ENCODE peak calls at places on chromosomes 16 and 17, in five cellular contexts. One of them, this sample, is unnamed.

GRCh38 chr17:79664925-79665738 is 54.3 kb upstream of the RBFOX3 start:
- DNase-seq in GM12891: no peak
- DNase-seq in HepG2: no peak
- DNase-seq in K562: no peak
- DNase-seq in H1: no peak
- DNase-seq in this sample: no peak

GRCh38 chr16:46427340-46428107 is 193.7 kb downstream of the SHCBP1 start:
- DNase-seq in H1: no peak
- DNase-seq in HepG2: no peak
- DNase-seq in GM12891: no peak
- DNase-seq in K562: peak
- DNase-seq in this sample: no peak

GRCh38 chr17:41511130-41511529 is 5.7 kb upstream of the KRT13 start:
- DNase-seq in GM12891: no peak
- DNase-seq in K562: peak
- DNase-seq in HepG2: no peak
- DNase-seq in H1: no peak
- DNase-seq in this sample: no peak

GRCh38 chr17:67126983-67127382 is 82.6 kb downstream of the CACNG1 start:
- DNase-seq in H1: no peak
- DNase-seq in GM12891: no peak
- DNase-seq in K562: no peak
- DNase-seq in HepG2: no peak
- DNase-seq in this sample: no peak

GRCh38 chr17:74431568-74432483 is at the start of gene GPRC5C:
- DNase-seq in HepG2: peak
- DNase-seq in H1: peak
- DNase-seq in K562: peak
- DNase-seq in GM12891: peak
- DNase-seq in this sample: no peak

GRCh38 chr16:49400611-49401010 is 27.0 kb downstream of the C16orf78 start:
- DNase-seq in K562: no peak
- DNase-seq in HepG2: no peak
- DNase-seq in H1: no peak
- DNase-seq in GM12891: no peak
- DNase-seq in this sample: no peak

GRCh38 chr17:65434251-65434650 is 127.2 kb downstream of the AXIN2 start:
- DNase-seq in K562: no peak
- DNase-seq in GM12891: no peak
- DNase-seq in HepG2: no peak
- DNase-seq in H1: no peak
- DNase-seq in this sample: no peak

GRCh38 chr16:89050868-89051311 is 42.8 kb upstream of the ACSF3 start:
- DNase-seq in H1: no peak
- DNase-seq in HepG2: no peak
- DNase-seq in K562: no peak
- DNase-seq in GM12891: no peak
- DNase-seq in this sample: no peak

GRCh38 chr17:35160354-35161201 is 13.0 kb downstream of the UNC45B start:
- DNase-seq in HepG2: no peak
- DNase-seq in H1: no peak
- DNase-seq in GM12891: no peak
- DNase-seq in K562: no peak
- DNase-seq in this sample: no peak

GRCh38 chr17:68903294-68903693 is 51.9 kb downstream of the ABCA8 start:
- DNase-seq in HepG2: no peak
- DNase-seq in H1: no peak
- DNase-seq in GM12891: no peak
- DNase-seq in K562: no peak
- DNase-seq in this sample: no peak

GRCh38 chr17:1703063-1703462 is 7.1 kb downstream of the TLCD2 start:
- DNase-seq in GM12891: no peak
- DNase-seq in K562: no peak
- DNase-seq in HepG2: no peak
- DNase-seq in H1: no peak
- DNase-seq in this sample: no peak

GRCh38 chr17:57794841-57795240 is 49.7 kb upstream of the CCDC182 start:
- DNase-seq in GM12891: no peak
- DNase-seq in K562: no peak
- DNase-seq in H1: no peak
- DNase-seq in HepG2: no peak
- DNase-seq in this sample: no peak

GRCh38 chr16:87694441-87695125 is 71.2 kb downstream of the KLHDC4 start:
- DNase-seq in HepG2: no peak
- DNase-seq in H1: no peak
- DNase-seq in GM12891: no peak
- DNase-seq in K562: no peak
- DNase-seq in this sample: no peak

GRCh38 chr16:47732806-47733150 is 271.6 kb downstream of the PHKB start:
- DNase-seq in H1: no peak
- DNase-seq in HepG2: no peak
- DNase-seq in K562: no peak
- DNase-seq in GM12891: no peak
- DNase-seq in this sample: no peak

GRCh38 chr17:57517519-57518342 is 227.4 kb downstream of the CCDC182 start:
- DNase-seq in K562: no peak
- DNase-seq in GM12891: no peak
- DNase-seq in HepG2: peak
- DNase-seq in H1: no peak
- DNase-seq in this sample: no peak

GRCh38 chr17:48074322-48075054 is 26.3 kb downstream of the NFE2L1 start:
- DNase-seq in HepG2: peak
- DNase-seq in GM12891: no peak
- DNase-seq in H1: no peak
- DNase-seq in K562: peak
- DNase-seq in this sample: no peak

GRCh38 chr17:56593073-56593740 is at the start of gene NOG:
- DNase-seq in HepG2: no peak
- DNase-seq in GM12891: peak
- DNase-seq in K562: no peak
- DNase-seq in H1: no peak
- DNase-seq in this sample: peak

GRCh38 chr16:3058173-3059030 is 7.0 kb upstream of the IL32 start:
- DNase-seq in GM12891: no peak
- DNase-seq in H1: no peak
- DNase-seq in K562: no peak
- DNase-seq in HepG2: peak
- DNase-seq in this sample: no peak

GRCh38 chr17:42203354-42203753 is 9.1 kb upstream of the GHDC start:
- DNase-seq in H1: no peak
- DNase-seq in K562: no peak
- DNase-seq in GM12891: no peak
- DNase-seq in HepG2: no peak
- DNase-seq in this sample: no peak

GRCh38 chr17:320809-321385 is 31.7 kb downstream of the RPH3AL start:
- DNase-seq in K562: no peak
- DNase-seq in H1: no peak
- DNase-seq in GM12891: no peak
- DNase-seq in HepG2: no peak
- DNase-seq in this sample: no peak

GRCh38 chr16:19379838-19380237 is 37.8 kb upstream of the TMC5 start:
- DNase-seq in K562: no peak
- DNase-seq in H1: no peak
- DNase-seq in HepG2: no peak
- DNase-seq in GM12891: no peak
- DNase-seq in this sample: no peak

GRCh38 chr16:82629441-82630027 is 2.8 kb downstream of the CDH13 start:
- DNase-seq in GM12891: no peak
- DNase-seq in H1: no peak
- DNase-seq in HepG2: no peak
- DNase-seq in K562: no peak
- DNase-seq in this sample: no peak

GRCh38 chr17:81384929-81385319 is 10.3 kb upstream of the BAHCC1 start:
- DNase-seq in K562: no peak
- DNase-seq in GM12891: no peak
- DNase-seq in H1: no peak
- DNase-seq in HepG2: no peak
- DNase-seq in this sample: no peak

GRCh38 chr17:2796164-2797140 is at the start of gene RAP1GAP2:
- DNase-seq in HepG2: no peak
- DNase-seq in K562: no peak
- DNase-seq in GM12891: no peak
- DNase-seq in H1: no peak
- DNase-seq in this sample: no peak

GRCh38 chr16:12704492-12705111 is 99.1 kb downstream of the CPPED1 start:
- DNase-seq in GM12891: no peak
- DNase-seq in K562: no peak
- DNase-seq in H1: no peak
- DNase-seq in HepG2: no peak
- DNase-seq in this sample: no peak

GRCh38 chr16:50185005-50185505 is 31.9 kb downstream of the TENT4B start:
- DNase-seq in K562: no peak
- DNase-seq in H1: no peak
- DNase-seq in GM12891: no peak
- DNase-seq in HepG2: peak
- DNase-seq in this sample: no peak

GRCh38 chr16:49961087-49961486 is 63.9 kb upstream of the CNEP1R1 start:
- DNase-seq in K562: no peak
- DNase-seq in HepG2: no peak
- DNase-seq in GM12891: no peak
- DNase-seq in H1: no peak
- DNase-seq in this sample: no peak

DNA sequence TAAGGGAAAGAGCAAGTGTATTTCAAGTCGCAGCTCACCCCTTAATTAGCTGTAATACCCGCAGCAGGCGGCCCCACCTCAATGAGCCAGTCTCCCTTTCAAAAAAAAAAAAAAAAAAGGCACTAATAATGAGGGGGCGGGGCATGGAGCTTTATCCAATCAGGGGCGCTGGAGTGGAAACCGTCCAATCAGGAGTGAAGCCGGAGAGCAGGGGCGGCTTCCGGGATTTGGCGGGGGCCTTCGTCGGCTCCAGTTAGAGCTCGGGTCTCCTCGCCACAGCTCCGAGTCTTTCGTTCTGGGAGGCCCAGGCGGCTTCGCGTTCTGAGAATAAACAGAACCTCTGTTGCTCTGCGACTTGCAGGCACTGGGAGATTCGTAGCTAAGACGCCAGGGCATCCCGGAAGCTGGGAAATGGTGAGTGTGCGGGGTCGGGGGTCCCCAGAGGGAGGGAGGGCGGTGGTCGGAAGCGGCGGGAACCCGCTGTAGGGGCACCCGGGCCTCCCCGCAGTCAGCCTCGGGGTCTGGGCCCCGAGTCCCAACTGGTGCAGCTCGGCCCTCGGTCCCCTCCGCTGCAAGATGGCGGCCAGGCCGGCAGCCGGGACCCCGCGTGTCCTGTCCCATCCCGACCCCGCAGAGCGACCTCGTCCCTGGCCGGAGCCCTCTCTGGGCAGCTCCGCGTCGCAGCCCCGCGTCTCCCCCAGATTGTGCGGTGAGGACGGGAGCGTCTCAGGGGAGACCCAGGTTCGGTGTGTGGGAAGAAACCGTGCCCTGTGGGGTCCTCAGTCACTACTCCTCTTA is at the start of gene ZNF267:
- DNase-seq in H1: peak
- DNase-seq in HepG2: peak
- DNase-seq in GM12891: peak
- DNase-seq in K562: peak
- DNase-seq in this sample: peak
- TF ChIP-seq POLR2A in H1: peak
- TF ChIP-seq POLR2A in HepG2: peak
- TF ChIP-seq POLR2A in GM12891: peak
- TF ChIP-seq POLR2A in K562: peak
- TF ChIP-seq POLR2A in this sample: peak

DNA sequence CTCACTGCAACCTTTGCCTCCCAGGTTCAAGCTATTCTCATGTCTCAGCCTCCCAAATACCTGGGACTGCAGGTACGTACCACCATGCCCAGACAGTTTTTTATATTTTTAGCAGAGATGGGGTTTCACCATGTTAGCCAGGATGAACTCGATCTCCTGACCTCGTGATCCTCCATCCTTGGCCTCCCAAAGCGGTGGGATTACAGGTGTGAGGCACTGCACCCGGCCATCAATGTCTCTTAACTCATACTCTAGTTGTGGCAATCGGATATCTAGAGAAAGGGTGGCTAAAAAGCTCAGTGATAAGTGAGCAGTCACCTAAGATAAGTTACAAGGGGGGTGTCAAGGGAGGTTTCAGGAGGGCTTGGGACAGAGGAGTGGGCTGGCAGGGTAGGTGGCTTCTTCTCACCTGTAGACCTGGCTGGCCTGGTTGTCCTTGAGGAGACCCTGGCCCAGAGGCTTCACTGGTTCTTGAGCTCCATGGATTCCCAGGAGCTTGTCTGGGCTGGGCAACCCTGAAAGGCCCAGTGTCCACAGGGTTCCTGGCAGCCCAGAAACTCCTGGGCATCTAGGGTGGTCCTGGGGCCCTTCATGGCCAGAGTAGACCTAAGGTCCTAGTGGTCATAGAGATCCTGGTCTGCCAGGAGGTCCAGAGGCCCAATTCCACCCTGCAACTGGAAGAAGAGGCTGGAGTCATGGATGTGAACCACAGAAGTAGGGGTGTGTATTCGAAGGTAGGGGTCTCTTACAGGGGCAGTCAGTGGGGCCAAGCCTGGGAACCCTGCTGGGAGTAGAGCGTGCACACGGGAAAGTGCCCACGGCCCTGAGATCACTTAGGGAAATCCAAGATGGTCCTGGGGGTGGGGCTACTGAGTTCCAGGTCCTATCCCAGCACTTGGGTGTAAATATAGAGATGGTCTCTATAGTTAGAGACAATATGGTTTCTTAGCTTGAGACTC is 12.7 kb upstream of the IGFBP4 start:
- DNase-seq in GM12891: no peak
- DNase-seq in H1: no peak
- DNase-seq in K562: no peak
- DNase-seq in HepG2: no peak
- DNase-seq in this sample: no peak
- TF ChIP-seq TAF1 in GM12891: no peak
- TF ChIP-seq TAF1 in H1: no peak
- TF ChIP-seq TAF1 in K562: no peak
- TF ChIP-seq TAF1 in HepG2: no peak
- TF ChIP-seq TAF1 in this sample: no peak

GRCh38 chr17:27315322-27315721 is 21.4 kb downstream of the WSB1 start:
- DNase-seq in GM12891: no peak
- DNase-seq in H1: no peak
- DNase-seq in K562: no peak
- DNase-seq in HepG2: no peak
- DNase-seq in this sample: no peak
- TF ChIP-seq POLR2AphosphoS5 in GM12891: no peak
- TF ChIP-seq POLR2AphosphoS5 in H1: no peak
- TF ChIP-seq POLR2AphosphoS5 in K562: no peak
- TF ChIP-seq POLR2AphosphoS5 in HepG2: peak
- TF ChIP-seq POLR2AphosphoS5 in this sample: no peak

GRCh38 chr17:4712526-4712925 is 2.1 kb downstream of the ARRB2 start:
- DNase-seq in HepG2: no peak
- DNase-seq in K562: no peak
- DNase-seq in H1: no peak
- DNase-seq in GM12891: no peak
- DNase-seq in this sample: no peak

GRCh38 chr17:4708436-4708835 is 2.0 kb upstream of the ARRB2 start:
- DNase-seq in H1: no peak
- DNase-seq in GM12891: no peak
- DNase-seq in HepG2: peak
- DNase-seq in K562: no peak
- DNase-seq in this sample: no peak

GRCh38 chr17:4711671-4712111 is 1.3 kb downstream of the ARRB2 start:
- DNase-seq in H1: no peak
- DNase-seq in K562: no peak
- DNase-seq in HepG2: no peak
- DNase-seq in GM12891: no peak
- DNase-seq in this sample: no peak

GRCh38 chr17:4710693-4711634 is 532 bp downstream of the ARRB2 start:
- DNase-seq in H1: no peak
- DNase-seq in K562: no peak
- DNase-seq in HepG2: no peak
- DNase-seq in GM12891: no peak
- DNase-seq in this sample: no peak

GRCh38 chr17:4709794-4710692 is at the start of gene ARRB2:
- DNase-seq in HepG2: peak
- DNase-seq in GM12891: peak
- DNase-seq in H1: peak
- DNase-seq in K562: peak
- DNase-seq in this sample: peak
- TF ChIP-seq POLR2A in HepG2: peak
- TF ChIP-seq POLR2A in GM12891: peak
- TF ChIP-seq POLR2A in H1: no peak
- TF ChIP-seq POLR2A in K562: no peak
- TF ChIP-seq POLR2A in this sample: peak

This sample was measured in GM12892.